ENCODE peak calls at places on chromosomes 11 and 22, in six cellular contexts. F, P, C, H, A and R are unnamed samples. For H3K4me1, the result is how much of the 10 kb centered on the place peaks cover.

GRCh38 chr11:86702387-86702983 is 30.1 kb upstream of the ME3 start:
- DNase-seq in F (no peak), P (no peak), C (no peak), H (no peak), A (no peak), R (no peak)

GRCh38 chr11:71489311-71490043 is 36.5 kb downstream of the NADSYN1 start:
- DNase-seq in F (no peak), P (peak), C (no peak), H (no peak), A (no peak), R (peak)

GRCh38 chr11:999009-999408 is 37.5 kb downstream of the MUC6 start:
- DNase-seq in F (no peak), P (no peak), C (no peak), H (no peak), A (no peak), R (no peak)

GRCh38 chr22:40039482-40039881 is 44.7 kb downstream of the FAM83F start:
- DNase-seq in F (no peak), P (no peak), C (no peak), H (no peak), A (no peak), R (no peak)

GRCh38 chr22:30982501-30982900 is 13.4 kb downstream of the TUG1 start:
- DNase-seq in F (no peak), P (no peak), C (no peak), H (no peak), A (no peak), R (no peak)

GRCh38 chr11:70733327-70734325 is 335.3 kb downstream of the CTTN start:
- DNase-seq in F (no peak), P (no peak), C (no peak), H (no peak), A (no peak), R (no peak)

GRCh38 chr11:120577624-120578363 is 66.2 kb downstream of the GRIK4 start:
- DNase-seq in F (no peak), P (no peak), C (no peak), H (no peak), A (no peak), R (no peak)

GRCh38 chr11:128502736-128503135 is 84.6 kb downstream of the ETS1 start:
- DNase-seq in F (no peak), P (no peak), C (no peak), H (no peak), A (no peak), R (no peak)

GRCh38 chr11:1812274-1812673 is 22.5 kb upstream of the SYT8 start:
- DNase-seq in F (no peak), P (no peak), C (no peak), H (no peak), A (no peak), R (no peak)

GRCh38 chr11:70764356-70764905 is 366.1 kb downstream of the CTTN start:
- DNase-seq in F (no peak), P (no peak), C (no peak), H (no peak), A (no peak), R (no peak)

GRCh38 chr22:38868886-38869381 is 3.1 kb downstream of the CBX6 start:
- DNase-seq in F (no peak), P (peak), C (no peak), H (peak), A (peak), R (peak)

GRCh38 chr22:36376265-36376664 is 11.5 kb downstream of the MYH9 start:
- DNase-seq in F (no peak), P (no peak), C (no peak), H (no peak), A (no peak), R (no peak)
- H3K4me1 ChIP-seq in F (half or more), P (half or more), C (half or more), H (under half), A (under half), R (half or more)

GRCh38 chr22:44734278-44734677 is 18.1 kb upstream of the ARHGAP8 start:
- DNase-seq in F (no peak), P (no peak), C (no peak), H (no peak), A (no peak), R (no peak)

GRCh38 chr22:44733426-44734106 is 18.8 kb upstream of the ARHGAP8 start:
- DNase-seq in F (no peak), P (no peak), C (no peak), H (no peak), A (no peak), R (no peak)

GRCh38 chr22:44735518-44736428 is 16.6 kb upstream of the ARHGAP8 start:
- DNase-seq in F (no peak), P (peak), C (peak), H (peak), A (peak), R (peak)

GRCh38 chr22:44736581-44737413 is 15.6 kb upstream of the ARHGAP8 start:
- DNase-seq in F (no peak), P (no peak), C (no peak), H (no peak), A (no peak), R (no peak)

GRCh38 chr22:44734801-44735517 is 17.4 kb upstream of the ARHGAP8 start:
- DNase-seq in F (no peak), P (no peak), C (no peak), H (no peak), A (no peak), R (no peak)
- TF ChIP-seq CTCF in F (no peak), P (no peak), C (no peak), H (no peak), A (no peak), R (no peak)

GRCh38 chr11:68503281-68503687 is 42.7 kb downstream of the PPP6R3 start:
- DNase-seq in F (no peak), P (no peak), C (no peak), H (no peak), A (no peak), R (no peak)

GRCh38 chr11:68506908-68507307 is 46.4 kb downstream of the PPP6R3 start:
- DNase-seq in F (no peak), P (no peak), C (no peak), H (no peak), A (no peak), R (no peak)

GRCh38 chr11:68504432-68505066 is 44.0 kb downstream of the PPP6R3 start:
- DNase-seq in F (no peak), P (no peak), C (no peak), H (no peak), A (no peak), R (no peak)

GRCh38 chr11:68503792-68504191 is 43.2 kb downstream of the PPP6R3 start:
- DNase-seq in F (no peak), P (no peak), C (no peak), H (no peak), A (no peak), R (no peak)

GRCh38 chr11:68505596-68505995 is 45.0 kb downstream of the PPP6R3 start:
- DNase-seq in F (no peak), P (no peak), C (no peak), H (no peak), A (no peak), R (no peak)
- TF ChIP-seq POLR2A in F (no peak), P (no peak), C (no peak), H (no peak), A (no peak), R (no peak)

DNA sequence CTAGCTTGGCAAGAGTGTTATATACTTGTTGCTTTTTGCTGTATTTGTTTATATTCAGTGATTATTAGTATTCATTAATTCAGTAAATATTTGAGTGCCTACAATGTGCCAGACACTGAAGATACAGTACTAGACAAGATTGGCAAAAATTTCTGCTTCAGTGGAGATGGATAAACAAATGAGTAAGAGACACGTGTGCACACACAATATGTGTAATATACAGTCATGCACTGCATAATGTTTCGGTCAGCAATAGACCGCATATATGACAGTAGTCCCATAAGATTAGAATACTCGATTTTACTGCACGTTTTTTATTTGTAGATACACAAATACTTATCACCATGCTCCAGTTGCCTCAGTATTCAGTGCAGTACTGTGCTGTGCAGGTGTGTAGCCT is 104.9 kb upstream of the GAL start:
- DNase-seq in F (no peak), P (no peak), C (no peak), H (no peak), A (no peak), R (no peak)
- H3K4me1 ChIP-seq in F (under half), P (half or more), C (under half), H (under half), A (under half), R (under half)

GRCh38 chr11:8019671-8020597 is 32.8 kb downstream of the EIF3F start:
- DNase-seq in F (no peak), P (no peak), C (peak), H (peak), A (peak), R (no peak)

GRCh38 chr11:8017071-8017470 is 29.9 kb downstream of the EIF3F start:
- DNase-seq in F (no peak), P (no peak), C (peak), H (no peak), A (no peak), R (no peak)

GRCh38 chr11:8017894-8018741 is 31.0 kb downstream of the EIF3F start:
- DNase-seq in F (no peak), P (no peak), C (peak), H (peak), A (peak), R (no peak)

GRCh38 chr11:8016396-8016949 is 29.3 kb downstream of the EIF3F start:
- DNase-seq in F (no peak), P (no peak), C (no peak), H (no peak), A (no peak), R (no peak)

DNA sequence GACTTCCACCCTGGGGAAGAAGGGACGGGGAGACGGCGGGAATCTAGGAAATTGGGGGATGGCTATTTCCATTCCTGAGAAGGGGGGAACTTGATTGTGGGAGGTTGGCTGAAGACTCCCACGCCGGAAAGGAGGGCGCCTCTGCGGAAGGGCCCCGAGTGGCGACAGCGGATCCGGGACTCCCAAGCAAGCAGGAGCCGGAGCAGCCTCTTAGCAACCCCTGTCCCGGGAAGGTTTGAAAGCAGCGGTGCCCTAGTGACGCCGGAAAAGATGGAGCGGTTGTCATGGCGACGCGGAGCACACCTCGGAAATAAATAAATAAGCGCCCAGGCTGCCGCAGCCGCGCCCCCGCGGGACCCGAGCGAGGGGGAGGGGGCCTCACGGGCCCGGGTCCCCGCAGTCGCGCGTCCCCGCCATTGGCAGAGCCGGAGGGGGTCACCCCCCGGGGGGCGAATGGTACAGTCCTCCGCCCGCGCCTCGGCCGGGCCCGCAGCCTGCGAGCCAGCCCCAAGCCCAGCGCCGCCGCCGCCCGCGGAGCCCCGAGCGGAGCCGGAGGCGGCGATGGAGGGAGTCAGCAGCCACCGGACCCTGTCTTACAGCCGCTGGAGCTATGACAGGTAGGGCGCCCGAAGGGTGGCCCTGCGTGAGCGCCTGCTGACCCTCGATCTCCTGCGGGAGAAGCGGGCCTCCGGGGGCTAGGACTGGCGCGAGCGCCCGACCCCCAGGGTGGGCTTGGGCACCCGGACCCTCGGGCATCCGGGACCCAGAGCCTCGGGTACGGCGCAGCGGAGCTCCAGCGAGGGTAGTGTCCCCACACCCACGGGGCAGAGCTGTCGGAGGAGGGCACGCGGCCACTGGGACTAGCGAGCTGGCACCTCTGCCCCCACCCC is 31.9 kb downstream of the EIF3F start:
- DNase-seq in F (no peak), P (peak), C (peak), H (peak), A (peak), R (peak)
- TF ChIP-seq CTCF in F (no peak), P (no peak), C (no peak), H (no peak), A (no peak), R (no peak)

GRCh38 chr11:119092880-119093665 is 8.4 kb downstream of the HMBS start:
- DNase-seq in F (no peak), P (no peak), C (no peak), H (peak), A (no peak), R (peak)
- TF ChIP-seq POLR2A in F (no peak), P (no peak), C (no peak), H (no peak), A (no peak), R (no peak)